ENCODE peak calls at places on chromosomes 5 and 9, in four cellular contexts. G is adrenal gland; H is CD8-positive, alpha-beta T cell; I is aorta. O is an unnamed sample. For H3K4me1, the result is how much of the 10 kb centered on the place peaks cover.

GRCh38 chr9:127211983-127212382 is 52.6 kb upstream of the GARNL3 start:
- DNase-seq in H (no peak), I (no peak), G (no peak), O (no peak)

GRCh38 chr5:166581827-166582226 is 1709.6 kb upstream of the WWC1 start:
- DNase-seq in G (no peak), I (no peak), H (no peak), O (no peak)

GRCh38 chr9:83266618-83267543 is 203.9 kb upstream of the RASEF start:
- DNase-seq in G (peak), I (no peak), H (no peak), O (no peak)

GRCh38 chr9:98287383-98287782 is 31.9 kb upstream of the TBC1D2 start:
- DNase-seq in I (no peak), H (no peak), G (no peak), O (no peak)

GRCh38 chr5:160646033-160646432 is 206.0 kb downstream of the ATP10B start:
- DNase-seq in I (no peak), G (no peak), H (no peak), O (no peak)

GRCh38 chr5:157108961-157109360 is at the start of gene HAVCR2:
- DNase-seq in G (peak), I (no peak), H (peak), O (peak)

GRCh38 chr5:172009536-172010270 is 3.3 kb upstream of the FBXW11 start:
- DNase-seq in G (no peak), I (no peak), H (no peak), O (no peak)

GRCh38 chr9:78521680-78522079 is 224.8 kb downstream of the PSAT1 start:
- DNase-seq in I (no peak), G (no peak), H (no peak), O (no peak)

GRCh38 chr5:55338092-55338613 is 30.4 kb downstream of the MTREX start:
- DNase-seq in G (no peak), I (no peak), H (no peak), O (no peak)

GRCh38 chr5:148976569-148977321 is 86.1 kb downstream of the SH3TC2 start:
- DNase-seq in G (no peak), I (no peak), H (no peak), O (no peak)

GRCh38 chr5:171673328-171673727 is 112.3 kb upstream of the SMIM23 start:
- DNase-seq in H (no peak), I (no peak), G (no peak), O (no peak)

GRCh38 chr9:79701651-79702050 is 129.9 kb downstream of the TLE4 start:
- DNase-seq in G (no peak), H (no peak), I (no peak), O (no peak)

GRCh38 chr5:15489571-15490235 is 10.3 kb upstream of the FBXL7 start:
- DNase-seq in H (no peak), I (no peak), G (no peak), O (peak)

DNA sequence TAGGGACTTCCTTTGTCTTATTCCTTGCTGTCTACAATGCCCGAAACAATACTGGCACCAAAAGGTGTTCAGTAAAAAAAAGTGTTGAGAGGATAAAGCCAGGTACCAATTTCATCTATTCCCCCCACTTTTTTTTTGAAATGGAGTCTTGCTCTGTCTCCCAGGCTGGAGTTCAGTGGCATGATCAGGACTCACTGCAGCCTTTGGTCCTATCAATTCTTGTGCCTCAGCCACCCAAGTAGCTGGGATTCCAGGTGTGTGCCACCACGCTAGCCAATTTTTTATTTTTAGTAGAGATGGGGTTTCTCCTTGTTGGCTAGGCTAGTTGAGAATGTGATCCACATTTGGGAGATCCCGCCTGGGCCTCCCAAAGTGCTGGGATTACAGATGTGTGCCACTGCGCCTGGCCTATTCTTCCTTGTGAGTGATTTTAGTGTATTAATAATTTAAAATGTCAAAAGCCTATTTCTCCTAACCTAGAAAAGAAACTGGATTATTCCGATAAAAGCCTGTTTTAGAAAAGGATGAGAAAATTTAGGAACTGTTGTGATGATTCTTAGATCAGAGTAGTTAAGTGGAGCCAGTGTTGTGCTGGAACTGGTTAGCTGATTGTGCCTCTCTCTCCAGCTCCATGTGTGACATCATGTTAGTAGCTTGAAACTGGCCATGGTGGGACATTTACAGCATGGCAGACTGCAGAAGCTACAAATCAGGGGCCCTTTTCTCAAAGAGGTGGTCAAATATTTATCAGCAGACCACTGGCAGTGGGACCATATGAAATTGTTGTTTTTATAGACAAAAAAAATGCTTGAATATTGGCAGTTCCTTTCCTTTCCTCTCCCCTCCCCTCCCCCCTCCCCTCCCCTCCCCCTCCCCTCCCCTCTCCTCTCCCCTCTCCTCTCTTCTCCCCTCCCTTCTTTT is 14.3 kb downstream of the CDC42SE2 start:
- DNase-seq in G (no peak), H (no peak), I (no peak), O (no peak)
- H3K4me1 ChIP-seq in G (under half), H (half or more), I (under half), O (half or more)

DNA sequence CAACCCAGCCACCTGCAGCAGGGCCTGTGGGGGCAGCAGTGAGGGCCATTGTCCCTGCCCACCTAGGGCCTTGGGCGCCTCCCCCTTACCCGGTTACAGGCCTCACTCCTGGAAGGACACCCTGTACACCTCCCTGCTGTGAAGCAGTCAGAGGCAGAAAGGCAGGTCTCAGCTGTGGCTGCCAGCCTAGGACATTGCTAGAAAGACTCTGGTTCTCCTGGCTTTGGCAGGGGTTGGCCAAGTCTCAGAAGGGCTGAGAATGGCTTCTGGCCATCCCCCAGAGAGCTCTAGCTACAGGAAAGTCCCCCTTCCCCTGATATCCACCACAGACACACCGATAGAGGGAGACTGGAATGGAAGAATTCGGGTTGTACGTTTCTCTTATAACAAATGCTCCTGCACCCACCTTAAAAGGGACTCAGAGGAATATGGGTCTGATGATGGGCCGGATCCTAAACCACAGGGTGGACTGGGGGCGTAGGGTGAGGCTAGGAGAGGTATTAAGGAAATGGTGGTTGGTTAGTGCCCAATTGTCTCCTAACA is 2.4 kb downstream of the DNAJB5 start:
- DNase-seq in I (peak), G (peak), H (peak), O (no peak)
- H3K4me3 ChIP-seq in I (no peak), G (no peak), H (no peak), O (no peak)

DNA sequence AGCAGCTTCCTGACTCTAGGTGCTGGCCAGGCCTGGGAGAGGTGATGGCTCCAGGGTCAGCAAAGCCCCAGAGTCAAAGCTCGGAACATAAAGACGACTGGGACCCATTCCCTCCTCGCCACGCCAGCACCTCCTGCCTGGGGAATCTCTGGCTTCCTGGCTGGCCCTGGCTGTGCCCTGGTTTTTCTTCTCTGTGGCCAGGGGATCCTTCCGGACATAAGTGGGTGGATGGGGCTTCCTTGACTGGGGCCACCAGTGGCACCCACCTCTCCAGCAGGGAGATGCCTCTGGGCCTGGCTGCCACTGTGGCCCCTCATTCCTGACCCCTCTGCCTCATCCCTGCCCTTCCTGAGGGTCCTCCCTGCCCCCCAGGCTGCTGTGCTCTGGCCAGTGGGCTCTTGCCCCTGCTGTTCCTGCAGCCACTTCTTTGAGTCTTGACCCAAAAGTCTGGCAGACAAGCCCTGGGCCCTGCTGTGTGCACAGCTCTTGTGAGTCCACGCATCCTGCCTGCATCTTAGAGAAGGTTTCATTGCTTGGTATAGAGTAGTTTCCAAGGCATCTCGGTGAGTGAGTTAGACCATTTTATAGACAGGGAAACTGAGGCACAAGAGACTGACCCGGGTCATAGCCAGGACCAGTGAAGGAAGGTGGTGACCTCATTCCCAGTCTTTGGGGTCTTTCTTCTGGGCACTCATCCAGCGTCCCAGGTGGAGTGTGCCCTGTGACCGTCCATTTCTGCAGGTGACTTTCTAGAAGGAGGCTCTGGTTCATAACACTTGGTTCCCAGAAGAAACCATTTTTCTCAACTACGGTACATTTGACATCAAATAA is 17.3 kb upstream of the LPCAT1 start:
- DNase-seq in G (peak), H (no peak), I (peak), O (no peak)
- H3K4me1 ChIP-seq in G (under half), H (under half), I (under half), O (under half)

DNA sequence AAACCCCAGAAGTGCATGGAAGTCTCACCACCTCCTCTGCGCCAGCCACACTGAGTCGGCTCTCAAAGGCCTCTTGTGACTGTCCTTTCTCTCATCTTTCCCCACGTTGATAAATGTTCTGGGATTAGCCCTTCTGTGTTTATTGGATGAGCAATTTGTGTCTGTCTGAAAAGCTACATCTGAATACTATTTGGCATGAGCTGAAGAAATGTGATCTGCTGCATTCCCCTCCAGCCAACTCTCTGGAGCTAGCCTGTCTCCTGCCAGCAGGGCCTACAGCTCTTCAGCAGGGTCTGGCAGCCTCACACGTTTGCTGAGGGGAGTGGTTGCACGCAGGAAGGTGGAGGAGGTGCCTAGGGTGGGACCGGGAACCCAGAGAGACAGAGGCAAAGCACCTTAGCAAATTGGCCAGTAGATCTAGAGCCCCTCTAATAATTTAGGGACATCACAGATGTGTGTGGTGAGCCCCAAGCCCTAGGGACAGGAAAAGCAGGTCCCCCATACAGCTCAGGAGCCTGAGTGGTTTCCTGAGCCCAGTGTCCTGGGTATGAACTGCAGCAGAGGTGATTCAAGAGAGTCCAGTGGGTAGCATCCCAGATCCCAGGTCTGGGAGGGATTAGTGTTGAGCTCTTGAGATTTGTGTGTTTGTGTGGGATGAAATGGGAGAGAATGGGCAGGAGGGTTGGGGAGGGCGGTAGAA is 20.5 kb upstream of the B4GALT1 start:
- DNase-seq in I (no peak), H (no peak), G (no peak), O (no peak)
- H3K4me3 ChIP-seq in I (no peak), H (no peak), G (no peak), O (no peak)

GRCh38 chr5:180645609-180646204 is 3.7 kb downstream of the FLT4 start:
- DNase-seq in G (no peak), I (no peak), H (no peak), O (no peak)
- H3K4me1 ChIP-seq in G (under half), I (under half), H (under half), O (under half)

GRCh38 chr9:546797-547223 is 294.7 kb upstream of the DMRT1 start:
- DNase-seq in G (no peak), H (no peak), I (no peak), O (no peak)
- H3K4me3 ChIP-seq in G (no peak), H (no peak), I (no peak), O (no peak)

GRCh38 chr9:3887798-3888495 is 362.1 kb upstream of the RFX3 start:
- DNase-seq in I (no peak), H (no peak), G (no peak), O (no peak)
- H3K4me1 ChIP-seq in I (under half), H (under half), G (under half), O (under half)

DNA sequence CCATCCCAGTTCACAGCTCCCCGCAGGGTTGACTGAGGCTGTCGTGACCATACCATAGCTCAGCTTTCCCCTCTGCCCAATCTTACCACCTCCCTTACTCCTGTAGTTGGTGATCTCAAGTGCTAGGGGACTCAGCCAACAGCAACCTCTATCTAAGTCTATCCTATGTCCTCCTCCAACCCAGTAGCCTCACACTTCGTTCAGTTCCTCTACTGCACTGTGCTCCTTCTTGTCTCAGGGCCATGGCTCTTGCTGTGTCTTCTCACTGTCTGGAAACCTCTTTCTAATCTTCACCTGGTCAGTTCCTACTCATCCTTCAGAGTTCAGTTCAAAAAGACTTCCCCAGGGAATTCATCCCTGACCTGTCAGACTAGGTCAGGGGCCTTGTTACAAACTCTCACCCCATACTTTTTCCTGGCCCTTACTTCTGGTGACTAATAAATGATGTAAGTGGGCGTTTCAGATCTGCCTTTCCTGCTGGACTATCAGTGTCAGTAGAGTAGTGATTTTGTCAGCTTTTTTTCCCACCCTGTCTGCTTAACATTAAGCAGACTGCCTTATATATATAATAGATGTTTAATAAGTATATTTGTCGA is 53.6 kb upstream of the NR3C1 start:
- DNase-seq in G (no peak), I (no peak), H (no peak), O (no peak)
- H3K4me3 ChIP-seq in G (no peak), I (no peak), H (no peak), O (no peak)

O was measured in stomach.